ENCODE peak calls at places on chromosomes 1 and 21, in ten cellular contexts. X, U, L, V, K, G, C, Z, P and J are unnamed samples.

GRCh38 chr1:5811419-5811818 is 180.8 kb downstream of the NPHP4 start:
- DNase-seq in Z (no peak), V (no peak), U (no peak), X (no peak), C (no peak), P (peak; percentile 90), K (no peak), L (no peak), G (no peak), J (no peak)

GRCh38 chr1:109980324-109981127 is 4.0 kb upstream of the AHCYL1 start:
- DNase-seq in C (peak; percentile 75), X (peak; percentile 46), K (peak; percentile 77), V (no peak), P (no peak), L (no peak), U (peak; percentile 65), G (no peak), Z (peak; percentile 59), J (peak; percentile 22)

GRCh38 chr1:3910049-3910731 is 10.1 kb upstream of the C1orf174 start:
- DNase-seq in P (peak; percentile 44), L (no peak), X (no peak), C (no peak), G (no peak), K (peak; percentile 34), U (no peak), V (no peak), Z (no peak), J (peak; percentile 75)

GRCh38 chr21:16427587-16428087 is 697.9 kb downstream of the USP25 start:
- DNase-seq in P (no peak), V (no peak), C (no peak), G (no peak), U (no peak), L (no peak), X (no peak), K (no peak), Z (no peak), J (no peak)

GRCh38 chr1:241899211-241899610 is 51.2 kb downstream of the EXO1 start:
- DNase-seq in U (no peak), G (no peak), X (no peak), C (no peak), Z (no peak), V (no peak), P (no peak), L (no peak), K (no peak), J (no peak)

GRCh38 chr1:70811815-70812214 is 235.8 kb downstream of the PTGER3 start:
- DNase-seq in Z (no peak), G (no peak), X (no peak), C (no peak), L (no peak), U (no peak), P (no peak), V (no peak), K (no peak), J (no peak)

GRCh38 chr1:67612690-67613322 is 72.2 kb upstream of the GADD45A start:
- DNase-seq in G (no peak), C (no peak), V (peak; percentile 62), X (no peak), Z (no peak), U (no peak), P (no peak), L (no peak), K (no peak), J (no peak)

GRCh38 chr1:9061949-9062555 is 7.4 kb downstream of the SLC2A5 start:
- DNase-seq in U (no peak), Z (no peak), K (no peak), L (no peak), V (no peak), X (no peak), P (no peak), C (no peak), G (no peak), J (no peak)

GRCh38 chr21:33127154-33127893 is 57.4 kb downstream of the OLIG1 start:
- DNase-seq in Z (peak; percentile 46), U (peak; percentile 46), G (peak; percentile 54), P (peak; percentile 57), C (peak; percentile 80), L (peak; percentile 89), X (peak; percentile 61), K (peak; percentile 60), V (peak; percentile 68), J (peak; percentile 82)

GRCh38 chr1:6249732-6250689 is 6.0 kb downstream of the HES3 start:
- DNase-seq in X (peak; percentile 42), C (no peak), V (no peak), P (no peak), U (peak; percentile 69), G (no peak), Z (no peak), K (peak; percentile 67), L (no peak), J (no peak)

GRCh38 chr1:78081980-78082860 is 36.5 kb downstream of the GIPC2 start:
- DNase-seq in U (no peak), Z (no peak), K (no peak), C (no peak), X (no peak), V (peak; percentile 28), L (no peak), G (no peak), P (no peak), J (no peak)